ENCODE peak calls at places on chromosomes 12 and 14, in eight cellular contexts. A is hypothalamus; S is substantia nigra; W is ELR; N is activated naive CD8-positive, alpha-beta T cell treated with anti-CD3 and anti-CD28 coated beads, Interleukin-2, amount 50 U/mL, for 24 hours; F is left cardiac atrium; M is mucosa of descending colon; C is EL. V is an unnamed sample.
A peak's percentile ranks its signal among the peaks of the same experiment; 100 is the strongest.

GRCh38 chr14:103091041-103091882 is 3.3 kb upstream of the EXOC3L4 start:
- DNase-seq in A (no peak), S (no peak), W (peak; percentile 66), N (peak; percentile 84), F (peak; percentile 66), M (peak; percentile 80), C (peak; percentile 61), V (peak; percentile 16)

GRCh38 chr14:32201196-32201815 is 539 bp upstream of the RNU6-7 start:
- DNase-seq in A (peak; percentile 35), S (peak; percentile 25), W (peak; percentile 74), N (peak; percentile 85), F (peak; percentile 88), M (peak; percentile 88), C (peak; percentile 66), V (peak; percentile 71)

GRCh38 chr12:53942467-53942997 is 3.9 kb downstream of the HOXC13 start:
- DNase-seq in A (no peak), S (no peak), W (no peak), N (no peak), F (no peak), M (no peak), C (no peak), V (no peak)

GRCh38 chr12:108560321-108560721 is 652 bp downstream of the SART3 start:
- DNase-seq in A (no peak), S (no peak), W (peak; percentile 39), N (no peak), F (no peak), M (no peak), C (peak; percentile 26), V (peak; percentile 22)

GRCh38 chr12:121800694-121801600 is 2.9 kb upstream of the SETD1B start:
- DNase-seq in A (peak; percentile 40), S (peak; percentile 69), W (peak; percentile 85), N (peak; percentile 75), F (peak; percentile 86), M (peak; percentile 81), C (peak; percentile 78), V (peak; percentile 68)

GRCh38 chr12:29569392-29569791 is 71.9 kb upstream of the OVCH1 start:
- DNase-seq in A (no peak), S (no peak), W (no peak), N (no peak), F (no peak), M (no peak), C (no peak), V (no peak)

GRCh38 chr12:22541496-22541895 is 2.8 kb downstream of the C2CD5 start:
- DNase-seq in A (no peak), S (no peak), W (no peak), N (no peak), F (no peak), M (no peak), C (no peak), V (no peak)

GRCh38 chr12:122097641-122098364 is 19.2 kb downstream of the MLXIP start:
- DNase-seq in A (no peak), S (no peak), W (no peak), N (no peak), F (peak; percentile 68), M (peak; percentile 86), C (no peak), V (peak; percentile 67)

GRCh38 chr14:83118029-83118428 is 1584.4 kb upstream of the SEL1L start:
- DNase-seq in A (no peak), S (no peak), W (no peak), N (no peak), F (no peak), M (no peak), C (no peak), V (no peak)

GRCh38 chr14:61491224-61491623 is 169.8 kb downstream of the PRKCH start:
- DNase-seq in A (no peak), S (no peak), W (no peak), N (no peak), F (no peak), M (no peak), C (no peak), V (no peak)

V was measured in NCI-H226.